ENCODE peak calls at places on chromosomes 16 and 17, in five cellular contexts. O is naive B cell, Y is kidney tubule cell, P is posterior cingulate gyrus, B is Right ventricle myocardium inferior. U is an unnamed sample.

GRCh38 chr17:55344514-55344997 is 77.1 kb downstream of the MMD start:
- DNase-seq in O (no peak), Y (no peak), P (no peak), B (no peak), U (no peak)

GRCh38 chr16:11112723-11113348 is 143.2 kb downstream of the SOCS1 start:
- DNase-seq in O (no peak), Y (no peak), P (no peak), B (no peak), U (no peak)

GRCh38 chr17:3475812-3476686 is at the start of gene ASPA:
- DNase-seq in O (no peak), Y (peak), P (no peak), B (no peak), U (no peak)

GRCh38 chr17:9513266-9513665 is 62.4 kb downstream of the STX8 start:
- DNase-seq in O (no peak), Y (no peak), P (no peak), B (no peak), U (no peak)

GRCh38 chr17:35010093-35010492 is 29.8 kb downstream of the LIG3 start:
- DNase-seq in O (no peak), Y (no peak), P (no peak), B (no peak), U (no peak)

GRCh38 chr17:42288985-42289862 is 926 bp downstream of the STAT5A start:
- DNase-seq in O (peak), Y (no peak), P (no peak), B (peak), U (no peak)

GRCh38 chr17:57925361-57925990 is 29.7 kb downstream of the CUEDC1 start:
- DNase-seq in O (no peak), Y (no peak), P (no peak), B (no peak), U (no peak)

GRCh38 chr16:27107185-27107592 is 40.5 kb downstream of the C16orf82 start:
- DNase-seq in O (no peak), Y (no peak), P (no peak), B (no peak), U (no peak)

GRCh38 chr16:57113042-57113453 is 20.7 kb downstream of the CPNE2 start:
- DNase-seq in O (no peak), Y (peak), P (no peak), B (peak), U (peak)

GRCh38 chr16:4882633-4883285 is 35.5 kb downstream of the UBN1 start:
- DNase-seq in O (no peak), Y (peak), P (no peak), B (no peak), U (no peak)

GRCh38 chr17:50110591-50111349 is 15.6 kb downstream of the PDK2 start:
- DNase-seq in O (no peak), Y (no peak), P (peak), B (peak), U (no peak)

GRCh38 chr17:29291163-29291752 is 2.7 kb downstream of the NUFIP2 start:
- DNase-seq in O (peak), Y (peak), P (no peak), B (no peak), U (no peak)

GRCh38 chr16:70593544-70593943 is 52.8 kb upstream of the IL34 start:
- DNase-seq in O (no peak), Y (no peak), P (no peak), B (no peak), U (no peak)

GRCh38 chr16:67967183-67967955 is 1.1 kb downstream of the SLC12A4 start:
- DNase-seq in O (peak), Y (peak), P (no peak), B (no peak), U (no peak)

GRCh38 chr16:55628306-55628968 is 27.4 kb upstream of the SLC6A2 start:
- DNase-seq in O (no peak), Y (no peak), P (no peak), B (no peak), U (no peak)

GRCh38 chr17:20988001-20988641 is 54.7 kb downstream of the USP22 start:
- DNase-seq in O (no peak), Y (no peak), P (no peak), B (no peak), U (no peak)

GRCh38 chr17:1894753-1895339 is 65.0 kb downstream of the RPA1 start:
- DNase-seq in O (no peak), Y (no peak), P (peak), B (no peak), U (no peak)

GRCh38 chr16:55274391-55274790 is 49.6 kb upstream of the IRX6 start:
- DNase-seq in O (no peak), Y (no peak), P (no peak), B (no peak), U (no peak)

GRCh38 chr17:74775409-74776043 is 619 bp downstream of the NAT9 start:
- DNase-seq in O (no peak), Y (peak), P (no peak), B (no peak), U (no peak)

GRCh38 chr17:40530988-40531971 is 29.9 kb upstream of the TNS4 start:
- DNase-seq in O (peak), Y (no peak), P (no peak), B (no peak), U (no peak)

GRCh38 chr17:14784997-14785696 is 480.0 kb downstream of the PMP22 start:
- DNase-seq in O (peak), Y (no peak), P (no peak), B (peak), U (no peak)

GRCh38 chr16:19926449-19927390 is 42.1 kb upstream of the GPRC5B start:
- DNase-seq in O (no peak), Y (peak), P (no peak), B (no peak), U (no peak)

GRCh38 chr16:71479420-71479819 is 9.7 kb downstream of the ZNF19 start:
- DNase-seq in O (no peak), Y (peak), P (no peak), B (no peak), U (no peak)

GRCh38 chr17:60314423-60314822 is 77.5 kb downstream of the USP32 start:
- DNase-seq in O (no peak), Y (no peak), P (no peak), B (no peak), U (no peak)

GRCh38 chr16:1871974-1872635 is at the start of gene MEIOB:
- DNase-seq in O (no peak), Y (peak), P (no peak), B (no peak), U (peak)

GRCh38 chr16:86831366-86831765 is 253.0 kb downstream of the FOXL1 start:
- DNase-seq in O (no peak), Y (no peak), P (peak), B (no peak), U (no peak)

GRCh38 chr16:512802-513201 is 14.7 kb upstream of the CAPN15 start:
- DNase-seq in O (no peak), Y (no peak), P (no peak), B (no peak), U (no peak)

GRCh38 chr16:70540994-70541393 is 17.4 kb downstream of the SF3B3 start:
- DNase-seq in O (no peak), Y (no peak), P (no peak), B (no peak), U (no peak)

GRCh38 chr16:82169861-82170845 is at the start of gene MPHOSPH6:
- DNase-seq in O (peak), Y (peak), P (peak), B (peak), U (peak)

GRCh38 chr17:27623578-27623977 is 7.4 kb upstream of the LGALS9 start:
- DNase-seq in O (no peak), Y (no peak), P (no peak), B (no peak), U (no peak)

GRCh38 chr16:59574296-59574695 is 840.2 kb upstream of the GOT2 start:
- DNase-seq in O (no peak), Y (no peak), P (no peak), B (no peak), U (no peak)

GRCh38 chr16:50265260-50265659 is 1.1 kb upstream of the ADCY7 start:
- DNase-seq in O (no peak), Y (peak), P (peak), B (no peak), U (no peak)